ENCODE peak calls at places on chromosomes 4 and X, in four cellular contexts. G is activated naive CD8-positive, alpha-beta T cell treated with anti-CD3 and anti-CD28 coated beads, Interleukin-2, amount 50 U/mL, for 16 hours; X is NCI-H1417; Q is tibial artery. P is an unnamed sample.

GRCh38 chr4:18366762-18367358 is 345.3 kb upstream of the LCORL start:
- DNase-seq in X (peak; percentile 16), Q (no peak), G (no peak), P (no peak)

GRCh38 chr4:74418063-74418670 is 26.8 kb upstream of the AREG start:
- DNase-seq in Q (no peak), G (no peak), X (no peak), P (no peak)

GRCh38 chr4:6321361-6321760 is 51.7 kb downstream of the WFS1 start:
- DNase-seq in Q (no peak), X (no peak), G (no peak), P (no peak)

GRCh38 chr4:29263011-29263410 is 1457.2 kb upstream of the PCDH7 start:
- DNase-seq in Q (no peak), G (no peak), X (no peak), P (no peak)

GRCh38 chrX:140337263-140337662 is 167.6 kb downstream of the SOX3 start:
- DNase-seq in X (no peak), Q (no peak), G (no peak), P (no peak)

GRCh38 chr4:107034091-107034698 is 1.9 kb downstream of the DKK2 start:
- DNase-seq in Q (peak; percentile 31), G (no peak), X (no peak), P (no peak)

GRCh38 chr4:148813289-148813688 is 371.1 kb upstream of the NR3C2 start:
- DNase-seq in X (no peak), G (no peak), Q (no peak), P (no peak)

GRCh38 chrX:108036298-108036973 is 8.4 kb upstream of the VSIG1 start:
- DNase-seq in X (no peak), G (no peak), Q (no peak), P (no peak)

GRCh38 chr4:18934197-18934596 is 912.6 kb upstream of the LCORL start:
- DNase-seq in Q (no peak), G (no peak), X (no peak), P (no peak)

P was measured in cerebellum.